ENCODE peak calls at places on chromosomes 5 and 9, in six cellular contexts. One of them, this sample, is unnamed.

GRCh38 chr5:142499591-142500384 is 175.0 kb upstream of the SPRY4 start:
- DNase-seq in GM12891: no peak
- DNase-seq in upper lobe of left lung: no peak
- DNase-seq in Peyer's patch: no peak
- DNase-seq in ovary: no peak
- DNase-seq in K562: no peak
- DNase-seq in this sample: peak

GRCh38 chr9:109889456-109889855 is 109.5 kb downstream of the PALM2AKAP2 start:
- DNase-seq in Peyer's patch: no peak
- DNase-seq in upper lobe of left lung: no peak
- DNase-seq in K562: no peak
- DNase-seq in ovary: no peak
- DNase-seq in GM12891: no peak
- DNase-seq in this sample: no peak

GRCh38 chr9:95341262-95342011 is 23.9 kb upstream of the FANCC start:
- DNase-seq in upper lobe of left lung: no peak
- DNase-seq in Peyer's patch: no peak
- DNase-seq in K562: no peak
- DNase-seq in GM12891: no peak
- DNase-seq in ovary: no peak
- DNase-seq in this sample: no peak

GRCh38 chr9:3398232-3398648 is 127.6 kb downstream of the RFX3 start:
- DNase-seq in K562: no peak
- DNase-seq in Peyer's patch: peak
- DNase-seq in upper lobe of left lung: no peak
- DNase-seq in ovary: no peak
- DNase-seq in GM12891: no peak
- DNase-seq in this sample: no peak

GRCh38 chr9:72313507-72313906 is 51.5 kb downstream of the ZFAND5 start:
- DNase-seq in ovary: no peak
- DNase-seq in K562: no peak
- DNase-seq in Peyer's patch: no peak
- DNase-seq in GM12891: no peak
- DNase-seq in upper lobe of left lung: no peak
- DNase-seq in this sample: no peak

GRCh38 chr5:19270153-19270552 is 717.8 kb downstream of the CDH18 start:
- DNase-seq in Peyer's patch: no peak
- DNase-seq in GM12891: no peak
- DNase-seq in upper lobe of left lung: no peak
- DNase-seq in K562: no peak
- DNase-seq in ovary: no peak
- DNase-seq in this sample: no peak

GRCh38 chr5:150082889-150083288 is 3.5 kb downstream of the CSF1R start:
- DNase-seq in ovary: no peak
- DNase-seq in upper lobe of left lung: no peak
- DNase-seq in Peyer's patch: peak
- DNase-seq in GM12891: no peak
- DNase-seq in K562: no peak
- DNase-seq in this sample: no peak

GRCh38 chr5:96718635-96719077 is 56.5 kb downstream of the CAST start:
- DNase-seq in K562: no peak
- DNase-seq in ovary: peak
- DNase-seq in GM12891: no peak
- DNase-seq in upper lobe of left lung: peak
- DNase-seq in Peyer's patch: no peak
- DNase-seq in this sample: no peak

GRCh38 chr9:68678430-68678829 is 26.6 kb upstream of the PIP5K1B start:
- DNase-seq in Peyer's patch: no peak
- DNase-seq in K562: peak
- DNase-seq in ovary: no peak
- DNase-seq in GM12891: no peak
- DNase-seq in upper lobe of left lung: no peak
- DNase-seq in this sample: no peak

GRCh38 chr9:124366476-124367220 is 48.6 kb downstream of the PSMB7 start:
- DNase-seq in Peyer's patch: no peak
- DNase-seq in K562: no peak
- DNase-seq in GM12891: no peak
- DNase-seq in ovary: no peak
- DNase-seq in upper lobe of left lung: no peak
- DNase-seq in this sample: no peak

GRCh38 chr9:128055222-128056040 is 11.7 kb downstream of the NAIF1 start:
- DNase-seq in ovary: peak
- DNase-seq in upper lobe of left lung: peak
- DNase-seq in K562: no peak
- DNase-seq in GM12891: no peak
- DNase-seq in Peyer's patch: no peak
- DNase-seq in this sample: no peak

GRCh38 chr5:93899026-93899600 is 157.7 kb upstream of the POU5F2 start:
- DNase-seq in K562: peak
- DNase-seq in ovary: no peak
- DNase-seq in upper lobe of left lung: no peak
- DNase-seq in Peyer's patch: no peak
- DNase-seq in GM12891: no peak
- DNase-seq in this sample: no peak

GRCh38 chr9:74304598-74304997 is 192.5 kb upstream of the RORB start:
- DNase-seq in GM12891: no peak
- DNase-seq in ovary: no peak
- DNase-seq in K562: no peak
- DNase-seq in upper lobe of left lung: no peak
- DNase-seq in Peyer's patch: no peak
- DNase-seq in this sample: no peak

GRCh38 chr5:53871050-53871449 is 310.6 kb downstream of the NDUFS4 start:
- DNase-seq in ovary: no peak
- DNase-seq in Peyer's patch: no peak
- DNase-seq in K562: no peak
- DNase-seq in GM12891: no peak
- DNase-seq in upper lobe of left lung: no peak
- DNase-seq in this sample: no peak

GRCh38 chr9:108374606-108375005 is 481.2 kb downstream of the ACTL7B start:
- DNase-seq in ovary: no peak
- DNase-seq in Peyer's patch: no peak
- DNase-seq in GM12891: no peak
- DNase-seq in K562: no peak
- DNase-seq in upper lobe of left lung: no peak
- DNase-seq in this sample: no peak

GRCh38 chr5:44665101-44665701 is 143.5 kb upstream of the MRPS30 start:
- DNase-seq in K562: no peak
- DNase-seq in ovary: no peak
- DNase-seq in GM12891: no peak
- DNase-seq in Peyer's patch: no peak
- DNase-seq in upper lobe of left lung: no peak
- DNase-seq in this sample: no peak

GRCh38 chr9:88303785-88304495 is 84.3 kb upstream of the SPIN1 start:
- DNase-seq in GM12891: no peak
- DNase-seq in Peyer's patch: no peak
- DNase-seq in K562: no peak
- DNase-seq in upper lobe of left lung: no peak
- DNase-seq in ovary: no peak
- DNase-seq in this sample: peak

GRCh38 chr5:63131618-63132285 is 553.1 kb downstream of the LRRC70 start:
- DNase-seq in upper lobe of left lung: no peak
- DNase-seq in ovary: no peak
- DNase-seq in GM12891: no peak
- DNase-seq in K562: no peak
- DNase-seq in Peyer's patch: no peak
- DNase-seq in this sample: no peak

DNA sequence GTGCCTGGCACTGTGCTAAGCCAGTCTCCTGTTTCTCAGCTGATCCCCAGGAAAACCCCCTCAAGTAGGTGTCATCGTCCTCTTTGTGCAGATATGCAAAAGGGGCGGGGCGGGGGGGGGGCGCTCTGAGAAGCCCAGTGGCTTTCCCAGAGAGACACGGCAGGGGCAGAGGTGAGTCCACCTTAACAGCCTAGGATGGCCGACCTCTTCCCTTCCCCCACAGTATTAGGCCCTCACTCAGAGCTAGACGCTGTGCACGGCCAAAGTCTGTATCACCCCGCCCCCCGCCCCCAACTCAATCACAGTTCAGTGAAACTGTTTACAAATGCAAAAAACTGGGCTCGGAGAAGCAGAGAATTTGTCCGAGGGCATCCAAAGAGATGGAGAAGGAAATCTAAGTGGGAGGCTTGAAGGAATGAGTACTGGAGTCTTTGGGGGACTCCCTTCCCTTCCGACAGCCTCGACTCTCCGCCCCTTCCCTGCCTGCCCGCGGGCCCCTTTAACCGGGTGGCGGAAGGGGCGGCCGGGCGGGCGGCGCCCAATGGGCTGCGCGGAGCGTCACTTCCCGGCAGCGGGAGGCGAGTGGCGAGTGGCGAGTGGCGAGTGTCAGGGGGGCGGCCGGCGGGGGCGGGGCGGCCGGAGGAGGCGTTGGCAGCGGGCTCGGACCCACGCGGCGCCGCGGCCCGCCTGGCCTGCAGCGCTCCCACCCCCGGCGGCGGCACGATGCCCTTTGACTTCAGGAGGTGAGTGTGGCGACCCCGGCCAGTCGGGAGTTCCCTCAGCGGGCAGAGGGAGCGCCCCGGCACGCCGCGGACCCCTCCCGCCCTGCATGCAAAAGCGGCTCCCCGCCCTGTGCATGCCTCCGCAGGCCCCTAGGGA is at the start of gene ERGIC1:
- DNase-seq in Peyer's patch: peak
- DNase-seq in K562: peak
- DNase-seq in upper lobe of left lung: peak
- DNase-seq in GM12891: peak
- DNase-seq in ovary: peak
- DNase-seq in this sample: peak
- TF ChIP-seq POLR2A in Peyer's patch: peak
- TF ChIP-seq POLR2A in K562: peak
- TF ChIP-seq POLR2A in upper lobe of left lung: no peak
- TF ChIP-seq POLR2A in GM12891: peak
- TF ChIP-seq POLR2A in ovary: peak
- TF ChIP-seq POLR2A in this sample: peak

DNA sequence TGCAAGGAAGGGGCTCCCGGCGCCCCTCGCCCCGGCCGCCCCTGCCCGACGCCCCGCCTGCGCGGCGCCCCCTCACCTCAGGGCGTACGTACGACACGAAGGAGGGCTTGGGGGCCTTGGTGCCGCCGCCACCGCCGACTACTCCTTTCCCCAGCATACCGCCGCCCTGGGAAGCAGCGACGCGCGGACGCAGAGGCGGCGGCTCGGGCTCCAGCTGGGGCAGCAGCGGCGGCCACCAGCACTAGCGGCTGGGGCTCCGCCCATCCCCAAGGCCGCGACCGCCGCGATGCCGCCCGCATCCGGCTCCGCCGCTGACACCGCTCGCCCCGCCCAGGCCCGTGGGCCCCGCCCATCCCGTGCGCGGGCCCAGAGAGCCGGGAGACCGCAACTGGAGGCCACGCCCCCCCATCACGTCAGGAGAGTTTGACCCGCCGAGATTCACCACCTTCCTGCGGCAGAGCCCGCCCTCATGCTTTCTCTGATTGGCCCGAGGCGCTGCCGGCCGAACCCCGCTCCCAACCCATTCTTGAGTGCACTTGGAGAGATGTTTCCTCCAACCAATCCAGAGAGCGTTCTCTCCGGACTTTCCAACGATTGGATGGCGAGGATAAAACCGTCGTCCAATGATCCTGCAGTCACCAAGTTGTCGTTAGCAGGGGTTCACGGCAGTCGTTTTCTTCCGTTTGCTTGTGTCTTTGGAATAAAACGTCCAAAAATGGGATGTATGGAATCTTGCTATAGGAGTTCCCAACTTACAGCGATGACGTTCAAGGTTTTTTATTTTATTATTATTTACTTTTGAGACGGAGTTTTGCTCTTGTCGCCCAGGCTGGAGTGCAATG is at the start of gene MTMR12:
- DNase-seq in upper lobe of left lung: peak
- DNase-seq in GM12891: peak
- DNase-seq in ovary: peak
- DNase-seq in K562: peak
- DNase-seq in Peyer's patch: peak
- DNase-seq in this sample: peak
- TF ChIP-seq POLR2A in upper lobe of left lung: no peak
- TF ChIP-seq POLR2A in GM12891: peak
- TF ChIP-seq POLR2A in ovary: peak
- TF ChIP-seq POLR2A in K562: peak
- TF ChIP-seq POLR2A in Peyer's patch: peak
- TF ChIP-seq POLR2A in this sample: peak

GRCh38 chr5:43554497-43554896 is 2.4 kb downstream of the PAIP1 start:
- DNase-seq in Peyer's patch: no peak
- DNase-seq in ovary: no peak
- DNase-seq in K562: no peak
- DNase-seq in GM12891: no peak
- DNase-seq in upper lobe of left lung: no peak
- DNase-seq in this sample: no peak

GRCh38 chr5:43555895-43556606 is 826 bp downstream of the PAIP1 start:
- DNase-seq in GM12891: peak
- DNase-seq in Peyer's patch: peak
- DNase-seq in ovary: peak
- DNase-seq in upper lobe of left lung: peak
- DNase-seq in K562: peak
- DNase-seq in this sample: peak

GRCh38 chr5:43553381-43553780 is 3.5 kb downstream of the PAIP1 start:
- DNase-seq in GM12891: no peak
- DNase-seq in Peyer's patch: no peak
- DNase-seq in ovary: no peak
- DNase-seq in upper lobe of left lung: no peak
- DNase-seq in K562: no peak
- DNase-seq in this sample: no peak

GRCh38 chr5:43560128-43560527 is 3.3 kb upstream of the PAIP1 start:
- DNase-seq in GM12891: no peak
- DNase-seq in K562: no peak
- DNase-seq in upper lobe of left lung: no peak
- DNase-seq in Peyer's patch: no peak
- DNase-seq in ovary: no peak
- DNase-seq in this sample: no peak

DNA sequence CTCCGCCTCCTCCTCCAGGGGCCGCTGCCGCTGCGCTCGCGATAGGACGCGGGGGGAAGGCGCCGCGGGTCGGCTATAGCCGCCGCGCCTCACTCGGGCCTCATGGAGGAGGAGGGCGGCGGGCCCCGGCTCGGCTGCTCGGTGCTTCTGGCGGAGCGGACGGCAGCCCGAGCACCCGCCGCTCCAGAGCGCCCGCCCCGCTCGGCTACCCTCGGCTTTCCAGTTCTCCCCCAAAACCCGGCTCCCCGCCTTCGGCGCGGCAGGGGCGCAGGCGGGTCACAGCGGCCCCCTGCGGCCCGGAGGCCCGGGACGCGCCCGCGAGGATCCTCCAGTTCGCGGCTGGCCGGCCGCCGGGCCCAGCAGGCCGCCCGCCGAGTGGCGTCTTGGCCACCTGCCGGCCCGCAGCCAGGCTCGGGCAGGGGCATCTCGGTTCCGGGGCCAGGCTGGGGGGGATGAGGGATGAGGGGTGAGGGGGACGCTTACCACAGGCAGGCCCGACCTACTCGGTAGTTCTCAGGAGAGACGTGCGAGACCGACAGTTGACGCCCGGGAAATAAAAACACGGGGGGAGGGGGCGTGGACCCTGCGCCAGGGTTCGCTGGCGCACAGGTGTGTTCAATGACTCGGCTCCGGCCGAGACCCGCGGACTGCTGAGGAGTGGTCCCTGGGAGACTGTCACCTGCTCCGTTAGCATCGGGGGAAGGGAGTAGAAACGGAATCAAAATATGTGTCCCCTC is at the start of gene PAIP1:
- DNase-seq in Peyer's patch: peak
- DNase-seq in upper lobe of left lung: peak
- DNase-seq in K562: peak
- DNase-seq in ovary: peak
- DNase-seq in GM12891: peak
- DNase-seq in this sample: peak
- TF ChIP-seq POLR2A in Peyer's patch: peak
- TF ChIP-seq POLR2A in upper lobe of left lung: no peak
- TF ChIP-seq POLR2A in K562: peak
- TF ChIP-seq POLR2A in ovary: peak
- TF ChIP-seq POLR2A in GM12891: peak
- TF ChIP-seq POLR2A in this sample: peak

GRCh38 chr9:129610473-129611301 is 10.2 kb downstream of the C9orf50 start:
- DNase-seq in GM12891: peak
- DNase-seq in ovary: peak
- DNase-seq in upper lobe of left lung: peak
- DNase-seq in K562: peak
- DNase-seq in Peyer's patch: peak
- DNase-seq in this sample: peak
- TF ChIP-seq POLR2A in GM12891: no peak
- TF ChIP-seq POLR2A in ovary: peak
- TF ChIP-seq POLR2A in upper lobe of left lung: no peak
- TF ChIP-seq POLR2A in K562: no peak
- TF ChIP-seq POLR2A in Peyer's patch: no peak
- TF ChIP-seq POLR2A in this sample: peak